ENCODE peak calls at places on chromosomes 7 and 10, in five cellular contexts. One of them, this sample, is unnamed. For H3K4me1, the result is how much of the 10 kb centered on the place peaks cover.

GRCh38 chr10:47330804-47331203 is 8.6 kb downstream of the GDF2 start:
- DNase-seq in neural progenitor cell: no peak
- DNase-seq in GM23338: no peak
- DNase-seq in PC-3: no peak
- DNase-seq in GM23248: no peak
- DNase-seq in this sample: no peak

GRCh38 chr10:49278497-49278902 is 20.5 kb upstream of the C10orf71 start:
- DNase-seq in neural progenitor cell: no peak
- DNase-seq in GM23248: no peak
- DNase-seq in GM23338: no peak
- DNase-seq in PC-3: no peak
- DNase-seq in this sample: no peak

GRCh38 chr7:106424476-106425016 is 139.8 kb upstream of the NAMPT start:
- DNase-seq in PC-3: no peak
- DNase-seq in neural progenitor cell: no peak
- DNase-seq in GM23338: no peak
- DNase-seq in GM23248: no peak
- DNase-seq in this sample: no peak

GRCh38 chr10:24721254-24722106 is 2.2 kb downstream of the ARHGAP21 start:
- DNase-seq in PC-3: peak
- DNase-seq in neural progenitor cell: peak
- DNase-seq in GM23338: peak
- DNase-seq in GM23248: peak
- DNase-seq in this sample: no peak

GRCh38 chr10:4066581-4067403 is 281.8 kb upstream of the KLF6 start:
- DNase-seq in neural progenitor cell: no peak
- DNase-seq in GM23338: no peak
- DNase-seq in GM23248: no peak
- DNase-seq in PC-3: peak
- DNase-seq in this sample: no peak

GRCh38 chr7:16670021-16670420 is 24.0 kb downstream of the BZW2 start:
- DNase-seq in neural progenitor cell: no peak
- DNase-seq in GM23338: no peak
- DNase-seq in GM23248: peak
- DNase-seq in PC-3: no peak
- DNase-seq in this sample: no peak

GRCh38 chr10:86970152-86970886 is 2.0 kb downstream of the ADIRF start:
- DNase-seq in GM23338: peak
- DNase-seq in GM23248: peak
- DNase-seq in neural progenitor cell: peak
- DNase-seq in PC-3: peak
- DNase-seq in this sample: no peak

GRCh38 chr10:102115775-102116174 is 4.4 kb downstream of the LDB1 start:
- DNase-seq in GM23248: peak
- DNase-seq in GM23338: no peak
- DNase-seq in PC-3: no peak
- DNase-seq in neural progenitor cell: no peak
- DNase-seq in this sample: no peak

GRCh38 chr7:27784399-27785053 is 44.6 kb downstream of the TAX1BP1 start:
- DNase-seq in neural progenitor cell: peak
- DNase-seq in GM23338: peak
- DNase-seq in GM23248: peak
- DNase-seq in PC-3: peak
- DNase-seq in this sample: peak

GRCh38 chr10:10993785-10994184 is 23.9 kb upstream of the CELF2 start:
- DNase-seq in GM23248: no peak
- DNase-seq in neural progenitor cell: no peak
- DNase-seq in GM23338: no peak
- DNase-seq in PC-3: no peak
- DNase-seq in this sample: no peak

GRCh38 chr10:52056296-52056695 is 257.8 kb upstream of the DKK1 start:
- DNase-seq in neural progenitor cell: no peak
- DNase-seq in GM23248: no peak
- DNase-seq in GM23338: no peak
- DNase-seq in PC-3: peak
- DNase-seq in this sample: no peak

GRCh38 chr7:51129527-51130472 is 186.8 kb downstream of the COBL start:
- DNase-seq in GM23338: no peak
- DNase-seq in GM23248: no peak
- DNase-seq in neural progenitor cell: no peak
- DNase-seq in PC-3: no peak
- DNase-seq in this sample: no peak

GRCh38 chr10:30433286-30433778 is 652 bp upstream of the MAP3K8 start:
- DNase-seq in PC-3: peak
- DNase-seq in GM23338: peak
- DNase-seq in neural progenitor cell: peak
- DNase-seq in GM23248: peak
- DNase-seq in this sample: peak

GRCh38 chr10:94361161-94361794 is 1.5 kb downstream of the NOC3L start:
- DNase-seq in GM23338: no peak
- DNase-seq in GM23248: peak
- DNase-seq in PC-3: peak
- DNase-seq in neural progenitor cell: no peak
- DNase-seq in this sample: peak

GRCh38 chr10:68075550-68076004 is 494 bp upstream of the HERC4 start:
- DNase-seq in neural progenitor cell: no peak
- DNase-seq in PC-3: no peak
- DNase-seq in GM23248: no peak
- DNase-seq in GM23338: no peak
- DNase-seq in this sample: no peak

GRCh38 chr7:8597565-8597964 is 164.2 kb downstream of the NXPH1 start:
- DNase-seq in neural progenitor cell: no peak
- DNase-seq in GM23338: no peak
- DNase-seq in GM23248: no peak
- DNase-seq in PC-3: no peak
- DNase-seq in this sample: no peak

GRCh38 chr7:23928391-23928790 is 218.4 kb downstream of the STK31 start:
- DNase-seq in PC-3: no peak
- DNase-seq in GM23338: no peak
- DNase-seq in GM23248: no peak
- DNase-seq in neural progenitor cell: no peak
- DNase-seq in this sample: no peak

GRCh38 chr7:144565586-144565985 is 162.1 kb upstream of the NOBOX start:
- DNase-seq in GM23338: peak
- DNase-seq in PC-3: no peak
- DNase-seq in GM23248: no peak
- DNase-seq in neural progenitor cell: peak
- DNase-seq in this sample: no peak

GRCh38 chr10:5648494-5649457 is 17.6 kb downstream of the ASB13 start:
- DNase-seq in neural progenitor cell: no peak
- DNase-seq in GM23338: peak
- DNase-seq in GM23248: peak
- DNase-seq in PC-3: no peak
- DNase-seq in this sample: no peak

GRCh38 chr7:25353744-25354143 is 125.5 kb upstream of the NPVF start:
- DNase-seq in GM23338: no peak
- DNase-seq in GM23248: no peak
- DNase-seq in PC-3: no peak
- DNase-seq in neural progenitor cell: no peak
- DNase-seq in this sample: no peak

GRCh38 chr7:69837387-69838068 is 239.3 kb downstream of the AUTS2 start:
- DNase-seq in neural progenitor cell: peak
- DNase-seq in GM23248: peak
- DNase-seq in GM23338: peak
- DNase-seq in PC-3: no peak
- DNase-seq in this sample: no peak

GRCh38 chr10:52770904-52771303 is 1.7 kb downstream of the MBL2 start:
- DNase-seq in GM23248: peak
- DNase-seq in GM23338: no peak
- DNase-seq in neural progenitor cell: no peak
- DNase-seq in PC-3: peak
- DNase-seq in this sample: no peak

GRCh38 chr10:48233643-48234042 is 40.9 kb downstream of the FRMPD2 start:
- DNase-seq in GM23338: no peak
- DNase-seq in PC-3: no peak
- DNase-seq in neural progenitor cell: no peak
- DNase-seq in GM23248: no peak
- DNase-seq in this sample: no peak

GRCh38 chr10:9227679-9228365 is 1173.3 kb downstream of the GATA3 start:
- DNase-seq in PC-3: no peak
- DNase-seq in GM23248: no peak
- DNase-seq in GM23338: no peak
- DNase-seq in neural progenitor cell: no peak
- DNase-seq in this sample: no peak

GRCh38 chr7:18993933-18994668 is 123.3 kb downstream of the TWIST1 start:
- DNase-seq in PC-3: no peak
- DNase-seq in GM23338: no peak
- DNase-seq in neural progenitor cell: no peak
- DNase-seq in GM23248: peak
- DNase-seq in this sample: no peak

GRCh38 chr10:80504897-80505465 is 32.7 kb upstream of the SH2D4B start:
- DNase-seq in neural progenitor cell: no peak
- DNase-seq in GM23248: no peak
- DNase-seq in PC-3: no peak
- DNase-seq in GM23338: no peak
- DNase-seq in this sample: no peak

GRCh38 chr10:119022846-119023552 is 6.5 kb upstream of the NANOS1 start:
- DNase-seq in neural progenitor cell: no peak
- DNase-seq in GM23248: peak
- DNase-seq in GM23338: peak
- DNase-seq in PC-3: peak
- DNase-seq in this sample: no peak

GRCh38 chr7:29642494-29643155 is 79.0 kb downstream of the PRR15 start:
- DNase-seq in GM23338: no peak
- DNase-seq in GM23248: no peak
- DNase-seq in neural progenitor cell: no peak
- DNase-seq in PC-3: no peak
- DNase-seq in this sample: no peak

GRCh38 chr10:29069952-29070351 is 218.9 kb upstream of the LYZL1 start:
- DNase-seq in PC-3: no peak
- DNase-seq in GM23338: no peak
- DNase-seq in neural progenitor cell: no peak
- DNase-seq in GM23248: no peak
- DNase-seq in this sample: no peak

GRCh38 chr10:130557181-130557580 is 421.0 kb downstream of the GLRX3 start:
- DNase-seq in GM23338: no peak
- DNase-seq in GM23248: no peak
- DNase-seq in PC-3: no peak
- DNase-seq in neural progenitor cell: no peak
- DNase-seq in this sample: no peak

GRCh38 chr10:130555411-130555750 is 419.2 kb downstream of the GLRX3 start:
- DNase-seq in PC-3: no peak
- DNase-seq in GM23248: no peak
- DNase-seq in neural progenitor cell: no peak
- DNase-seq in GM23338: no peak
- DNase-seq in this sample: no peak

GRCh38 chr10:130551676-130552075 is 415.5 kb downstream of the GLRX3 start:
- DNase-seq in GM23338: no peak
- DNase-seq in GM23248: no peak
- DNase-seq in PC-3: no peak
- DNase-seq in neural progenitor cell: no peak
- DNase-seq in this sample: no peak

GRCh38 chr10:130553846-130554245 is 417.7 kb downstream of the GLRX3 start:
- DNase-seq in neural progenitor cell: no peak
- DNase-seq in GM23248: no peak
- DNase-seq in PC-3: no peak
- DNase-seq in GM23338: no peak
- DNase-seq in this sample: no peak

DNA sequence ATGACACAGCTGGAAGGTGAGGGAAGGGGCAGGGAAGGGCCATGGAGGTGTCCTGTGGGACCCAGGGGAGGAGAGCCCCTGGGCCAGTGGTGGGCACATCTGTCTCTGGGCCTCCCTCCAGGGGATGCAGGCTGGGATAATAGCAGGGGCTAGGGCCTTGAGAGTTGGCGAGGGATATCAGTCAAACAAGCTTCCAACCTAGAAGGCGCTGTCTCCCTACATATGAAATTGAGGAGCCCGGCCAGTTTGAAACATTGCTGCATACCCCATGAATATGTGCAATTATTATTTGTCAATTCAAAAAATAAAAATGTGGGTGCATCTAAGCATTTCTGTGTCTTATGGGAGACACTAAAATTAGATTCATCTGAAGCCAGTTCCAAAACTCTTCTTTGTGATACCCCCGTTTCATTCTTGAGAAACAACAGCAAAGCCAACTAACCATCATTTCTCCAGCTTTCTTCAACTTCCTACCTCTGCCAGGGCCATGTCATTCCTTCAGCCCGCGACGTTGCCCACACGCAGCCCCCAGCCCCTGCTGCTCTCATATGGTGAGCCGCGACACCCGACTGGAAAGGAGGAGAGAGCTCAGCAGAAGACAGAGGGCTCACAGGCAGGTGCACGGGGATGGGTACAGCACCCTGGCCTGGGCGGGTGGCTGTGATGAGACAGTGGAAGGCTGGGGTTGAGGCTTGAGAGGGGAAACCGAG is 418.7 kb downstream of the GLRX3 start:
- DNase-seq in GM23338: no peak
- DNase-seq in PC-3: no peak
- DNase-seq in neural progenitor cell: no peak
- DNase-seq in GM23248: no peak
- DNase-seq in this sample: no peak
- H3K4me1 ChIP-seq in GM23338: under half
- H3K4me1 ChIP-seq in PC-3: under half
- H3K4me1 ChIP-seq in neural progenitor cell: under half
- H3K4me1 ChIP-seq in GM23248: under half
- H3K4me1 ChIP-seq in this sample: under half

GRCh38 chr10:71999360-72000072 is 35.3 kb downstream of the CHST3 start:
- DNase-seq in neural progenitor cell: peak
- DNase-seq in GM23338: peak
- DNase-seq in PC-3: no peak
- DNase-seq in GM23248: peak
- DNase-seq in this sample: no peak
- TF ChIP-seq EZH2phosphoT487 in neural progenitor cell: no peak
- TF ChIP-seq EZH2phosphoT487 in GM23338: no peak
- TF ChIP-seq EZH2phosphoT487 in PC-3: no peak
- TF ChIP-seq EZH2phosphoT487 in GM23248: no peak
- TF ChIP-seq EZH2phosphoT487 in this sample: no peak

DNA sequence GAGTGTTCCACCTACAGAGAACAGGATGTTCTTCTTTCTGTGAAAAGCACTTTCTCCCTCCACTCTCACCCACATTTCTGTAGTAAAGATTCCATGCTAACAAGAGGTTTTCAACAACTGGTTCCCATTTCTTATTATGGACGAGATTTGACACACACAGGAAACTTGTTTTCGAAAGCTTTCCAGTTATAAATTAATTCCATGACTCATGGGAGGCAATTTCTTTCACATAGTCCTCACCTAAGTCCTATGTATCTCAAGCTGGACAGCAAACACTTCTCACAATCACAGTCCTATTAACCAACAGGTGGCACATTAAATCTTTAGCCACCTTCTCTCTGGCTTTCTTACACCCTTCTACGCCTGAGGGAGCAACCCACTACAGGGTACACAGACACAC is 24.5 kb downstream of the RAPGEF5 start:
- DNase-seq in GM23248: no peak
- DNase-seq in PC-3: peak
- DNase-seq in neural progenitor cell: no peak
- DNase-seq in GM23338: no peak
- DNase-seq in this sample: no peak
- H3K4me3 ChIP-seq in GM23248: no peak
- H3K4me3 ChIP-seq in PC-3: no peak
- H3K4me3 ChIP-seq in neural progenitor cell: no peak
- H3K4me3 ChIP-seq in GM23338: peak
- H3K4me3 ChIP-seq in this sample: no peak

DNA sequence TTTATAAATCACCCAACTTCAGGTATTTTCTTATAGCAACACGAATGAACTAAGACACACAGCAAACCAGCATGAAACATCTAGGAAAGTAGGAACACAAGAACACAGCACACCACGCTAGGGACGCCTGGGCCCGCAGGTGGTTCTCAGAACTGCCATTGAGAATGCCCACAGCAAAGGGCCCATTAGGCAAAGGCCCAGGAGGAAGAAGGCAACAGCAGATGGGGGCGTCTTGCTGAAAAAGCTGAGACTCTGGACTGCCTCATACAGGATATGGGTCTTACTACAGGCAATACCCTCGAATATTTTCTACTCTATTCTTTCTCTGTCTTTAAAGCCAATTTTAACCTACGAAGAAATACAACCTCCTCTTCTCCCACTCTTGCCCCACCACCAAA is 77.3 kb downstream of the PARD3 start:
- DNase-seq in GM23338: peak
- DNase-seq in neural progenitor cell: no peak
- DNase-seq in PC-3: no peak
- DNase-seq in GM23248: no peak
- DNase-seq in this sample: no peak
- H3K4me1 ChIP-seq in GM23338: under half
- H3K4me1 ChIP-seq in neural progenitor cell: under half
- H3K4me1 ChIP-seq in PC-3: under half
- H3K4me1 ChIP-seq in GM23248: under half
- H3K4me1 ChIP-seq in this sample: under half